ENCODE peak calls at places on chromosomes 2 and 18, in five cellular contexts. One of them, this sample, is unnamed.

GRCh38 chr2:15391771-15392170 is 169.4 kb downstream of the NBAS start:
- DNase-seq in HepG2: no peak
- DNase-seq in HCT116: no peak
- DNase-seq in GM12878: no peak
- DNase-seq in K562: no peak
- DNase-seq in this sample: no peak

GRCh38 chr2:112821142-112821541 is 15.4 kb downstream of the IL1B start:
- DNase-seq in HepG2: no peak
- DNase-seq in HCT116: no peak
- DNase-seq in GM12878: no peak
- DNase-seq in K562: no peak
- DNase-seq in this sample: no peak

GRCh38 chr2:18976112-18976961 is 382.1 kb downstream of the OSR1 start:
- DNase-seq in HepG2: no peak
- DNase-seq in HCT116: no peak
- DNase-seq in GM12878: no peak
- DNase-seq in K562: no peak
- DNase-seq in this sample: no peak

GRCh38 chr18:79315589-79315988 is 80.1 kb upstream of the NFATC1 start:
- DNase-seq in HepG2: no peak
- DNase-seq in HCT116: no peak
- DNase-seq in GM12878: no peak
- DNase-seq in K562: no peak
- DNase-seq in this sample: no peak

GRCh38 chr2:88108796-88109195 is 19.1 kb downstream of the FABP1 start:
- DNase-seq in HepG2: no peak
- DNase-seq in HCT116: no peak
- DNase-seq in GM12878: no peak
- DNase-seq in K562: no peak
- DNase-seq in this sample: no peak

GRCh38 chr2:16218651-16219050 is 278.3 kb downstream of the MYCN start:
- DNase-seq in HepG2: peak
- DNase-seq in HCT116: peak
- DNase-seq in GM12878: no peak
- DNase-seq in K562: peak
- DNase-seq in this sample: peak

GRCh38 chr2:159256159-159256558 is 30.3 kb downstream of the WDSUB1 start:
- DNase-seq in HepG2: no peak
- DNase-seq in HCT116: no peak
- DNase-seq in GM12878: no peak
- DNase-seq in K562: no peak
- DNase-seq in this sample: no peak

GRCh38 chr18:413263-413662 is 87.2 kb downstream of the COLEC12 start:
- DNase-seq in HepG2: no peak
- DNase-seq in HCT116: no peak
- DNase-seq in GM12878: no peak
- DNase-seq in K562: no peak
- DNase-seq in this sample: no peak

GRCh38 chr18:78017869-78018268 is 768.2 kb downstream of the GALR1 start:
- DNase-seq in HepG2: no peak
- DNase-seq in HCT116: no peak
- DNase-seq in GM12878: no peak
- DNase-seq in K562: no peak
- DNase-seq in this sample: no peak

GRCh38 chr18:5370332-5370731 is 74.8 kb upstream of the ZBTB14 start:
- DNase-seq in HepG2: peak
- DNase-seq in HCT116: no peak
- DNase-seq in GM12878: no peak
- DNase-seq in K562: no peak
- DNase-seq in this sample: peak

DNA sequence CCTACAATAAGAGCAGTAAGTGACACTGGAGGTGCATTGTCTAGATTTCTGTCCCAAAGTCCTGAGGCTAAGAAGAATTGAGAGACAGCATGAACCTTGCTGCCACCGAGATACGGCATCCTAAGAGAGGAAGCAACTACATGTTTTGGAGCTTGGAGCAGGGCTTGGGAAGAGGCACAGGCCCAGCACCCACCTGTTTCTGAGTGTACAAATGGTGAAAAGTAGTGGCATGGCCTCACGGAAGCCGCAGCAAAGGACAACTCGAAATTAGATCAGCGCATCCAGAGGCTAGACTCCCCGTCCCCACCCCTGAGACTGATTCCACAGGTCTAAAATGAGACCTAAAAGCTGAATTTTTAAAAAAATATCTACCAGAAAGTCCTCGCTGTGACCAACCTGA is 127.5 kb downstream of the PTGR3 start:
- DNase-seq in HepG2: no peak
- DNase-seq in HCT116: no peak
- DNase-seq in GM12878: no peak
- DNase-seq in K562: no peak
- DNase-seq in this sample: no peak
- TF ChIP-seq JUND in HepG2: no peak
- TF ChIP-seq JUND in HCT116: no peak
- TF ChIP-seq JUND in GM12878: no peak
- TF ChIP-seq JUND in K562: no peak
- TF ChIP-seq JUND in this sample: no peak

GRCh38 chr2:231907765-231908164 is 18.4 kb downstream of the NPPC start:
- DNase-seq in HepG2: no peak
- DNase-seq in HCT116: no peak
- DNase-seq in GM12878: no peak
- DNase-seq in K562: no peak
- DNase-seq in this sample: no peak

GRCh38 chr2:231902598-231902997 is 23.6 kb downstream of the NPPC start:
- DNase-seq in HepG2: no peak
- DNase-seq in HCT116: no peak
- DNase-seq in GM12878: no peak
- DNase-seq in K562: no peak
- DNase-seq in this sample: no peak

GRCh38 chr2:231904161-231904611 is 22.0 kb downstream of the NPPC start:
- DNase-seq in HepG2: no peak
- DNase-seq in HCT116: no peak
- DNase-seq in GM12878: no peak
- DNase-seq in K562: no peak
- DNase-seq in this sample: no peak

GRCh38 chr2:231908584-231908983 is 17.6 kb downstream of the NPPC start:
- DNase-seq in HepG2: no peak
- DNase-seq in HCT116: no peak
- DNase-seq in GM12878: no peak
- DNase-seq in K562: no peak
- DNase-seq in this sample: no peak

GRCh38 chr2:231905026-231905425 is 21.2 kb downstream of the NPPC start:
- DNase-seq in HepG2: no peak
- DNase-seq in HCT116: no peak
- DNase-seq in GM12878: no peak
- DNase-seq in K562: no peak
- DNase-seq in this sample: no peak
- TF ChIP-seq JUND in HepG2: no peak
- TF ChIP-seq JUND in HCT116: no peak
- TF ChIP-seq JUND in GM12878: no peak
- TF ChIP-seq JUND in K562: no peak
- TF ChIP-seq JUND in this sample: no peak

GRCh38 chr2:21970971-21971370 is 847.2 kb downstream of the TDRD15 start:
- DNase-seq in HepG2: no peak
- DNase-seq in HCT116: no peak
- DNase-seq in GM12878: no peak
- DNase-seq in K562: no peak
- DNase-seq in this sample: no peak

GRCh38 chr2:21972580-21972979 is 848.8 kb downstream of the TDRD15 start:
- DNase-seq in HepG2: no peak
- DNase-seq in HCT116: no peak
- DNase-seq in GM12878: no peak
- DNase-seq in K562: no peak
- DNase-seq in this sample: no peak
- TF ChIP-seq JUND in HepG2: no peak
- TF ChIP-seq JUND in HCT116: no peak
- TF ChIP-seq JUND in GM12878: no peak
- TF ChIP-seq JUND in K562: no peak
- TF ChIP-seq JUND in this sample: no peak

GRCh38 chr2:237695201-237695780 is 67.9 kb downstream of the LRRFIP1 start:
- DNase-seq in HepG2: no peak
- DNase-seq in HCT116: peak
- DNase-seq in GM12878: peak
- DNase-seq in K562: peak
- DNase-seq in this sample: no peak
- TF ChIP-seq JUND in HepG2: no peak
- TF ChIP-seq JUND in HCT116: peak
- TF ChIP-seq JUND in GM12878: no peak
- TF ChIP-seq JUND in K562: peak
- TF ChIP-seq JUND in this sample: no peak

GRCh38 chr2:119253114-119253702 is 29.6 kb downstream of the STEAP3 start:
- DNase-seq in HepG2: no peak
- DNase-seq in HCT116: peak
- DNase-seq in GM12878: no peak
- DNase-seq in K562: no peak
- DNase-seq in this sample: no peak
- TF ChIP-seq JUND in HepG2: no peak
- TF ChIP-seq JUND in HCT116: no peak
- TF ChIP-seq JUND in GM12878: no peak
- TF ChIP-seq JUND in K562: no peak
- TF ChIP-seq JUND in this sample: no peak

GRCh38 chr2:212147921-212148513 is 390.6 kb downstream of the ERBB4 start:
- DNase-seq in HepG2: peak
- DNase-seq in HCT116: no peak
- DNase-seq in GM12878: no peak
- DNase-seq in K562: no peak
- DNase-seq in this sample: no peak

GRCh38 chr2:212142616-212143015 is 396.0 kb downstream of the ERBB4 start:
- DNase-seq in HepG2: no peak
- DNase-seq in HCT116: no peak
- DNase-seq in GM12878: no peak
- DNase-seq in K562: no peak
- DNase-seq in this sample: no peak

GRCh38 chr2:212141499-212141898 is 397.1 kb downstream of the ERBB4 start:
- DNase-seq in HepG2: no peak
- DNase-seq in HCT116: no peak
- DNase-seq in GM12878: no peak
- DNase-seq in K562: no peak
- DNase-seq in this sample: no peak

DNA sequence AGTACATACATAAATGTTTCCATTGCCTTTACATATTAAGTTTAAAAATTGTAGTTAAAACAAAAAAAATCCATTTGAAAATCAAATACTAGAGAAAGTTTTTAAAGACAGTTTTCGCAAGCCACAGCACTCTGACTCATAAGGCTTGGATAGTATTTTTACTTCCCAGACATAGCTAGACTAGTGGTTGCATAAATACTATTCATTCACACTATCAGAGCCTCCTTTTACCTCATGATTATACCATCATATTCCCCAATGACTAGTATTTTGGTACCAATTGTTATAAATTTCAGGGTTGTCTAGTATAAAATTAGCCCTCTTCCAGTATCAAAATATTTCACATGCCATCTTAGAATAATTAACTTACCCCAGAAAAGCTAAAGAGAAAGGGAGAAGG is 393.5 kb downstream of the ERBB4 start:
- DNase-seq in HepG2: no peak
- DNase-seq in HCT116: no peak
- DNase-seq in GM12878: no peak
- DNase-seq in K562: no peak
- DNase-seq in this sample: no peak
- TF ChIP-seq JUND in HepG2: no peak
- TF ChIP-seq JUND in HCT116: no peak
- TF ChIP-seq JUND in GM12878: no peak
- TF ChIP-seq JUND in K562: no peak
- TF ChIP-seq JUND in this sample: no peak